ENCODE peak calls at places on chromosome 17, in ten cellular contexts. N is IMR-90; H is cardiac fibroblast; F is SW 1271; U is activated T-cell treated with anti-CD3 and anti-CD28 coated beads, Interleukin-2, amount 50 U/mL, for 48 hours; Z is thoracic aorta; O is ELF-1; R is HS-5; C is stimulated activated CD4-positive, alpha-beta T cell treated with anti-CD3 and anti-CD28 coated beads, Interleukin-1b, Interleukin-23, amount 100 ng/mL, for 1 hour; I is iris pigment epithelial cell. Q is an unnamed sample.

GRCh38 chr17:40551874-40552768 is 13.2 kb downstream of the CCR7 start:
- DNase-seq in R (peak), I (peak), N (peak), U (peak), H (peak), F (no peak), C (no peak), Z (no peak), O (peak), Q (peak)

GRCh38 chr17:43734376-43734775 is 24.2 kb downstream of the SOST start:
- DNase-seq in O (no peak), U (no peak), Z (no peak), I (peak), F (no peak), H (peak), N (peak), C (no peak), R (peak), Q (no peak)

GRCh38 chr17:4944163-4944553 is 4.1 kb downstream of the RNF167 start:
- DNase-seq in O (no peak), H (no peak), N (no peak), I (no peak), F (no peak), Z (no peak), C (no peak), R (no peak), U (peak), Q (no peak)

GRCh38 chr17:48294989-48295892 is 134.8 kb downstream of the SKAP1 start:
- DNase-seq in R (peak), O (no peak), Z (no peak), I (peak), F (no peak), C (no peak), N (no peak), H (peak), U (no peak), Q (no peak)

GRCh38 chr17:39938140-39938869 is 10.8 kb downstream of the LRRC3C start:
- DNase-seq in I (no peak), U (no peak), F (no peak), H (no peak), O (no peak), Z (no peak), R (no peak), C (no peak), N (no peak), Q (no peak)

GRCh38 chr17:13704333-13704732 is 102.6 kb upstream of the HS3ST3A1 start:
- DNase-seq in O (peak), I (peak), F (no peak), C (no peak), R (peak), H (no peak), U (no peak), Z (no peak), N (peak), Q (no peak)

GRCh38 chr17:39222151-39222550 is 3.6 kb downstream of the STAC2 start:
- DNase-seq in I (no peak), Z (no peak), U (no peak), R (no peak), F (no peak), H (no peak), O (no peak), N (no peak), C (no peak), Q (no peak)

GRCh38 chr17:8481703-8482102 is 46.0 kb downstream of the NDEL1 start:
- DNase-seq in F (no peak), O (no peak), R (no peak), N (no peak), I (no peak), Z (no peak), H (no peak), C (no peak), U (no peak), Q (no peak)

GRCh38 chr17:79114455-79115301 is 40.1 kb downstream of the ENGASE start:
- DNase-seq in C (no peak), U (no peak), N (no peak), O (peak), Z (no peak), H (peak), I (no peak), R (no peak), F (no peak), Q (no peak)

GRCh38 chr17:57097832-57098421 is 12.9 kb downstream of the AKAP1 start:
- DNase-seq in Z (no peak), N (peak), U (no peak), R (no peak), O (no peak), H (peak), C (no peak), F (no peak), I (peak), Q (no peak)

GRCh38 chr17:50355701-50356341 is 9.9 kb downstream of the XYLT2 start:
- DNase-seq in R (no peak), N (no peak), C (no peak), Z (no peak), U (no peak), H (no peak), F (no peak), I (no peak), O (no peak), Q (no peak)

GRCh38 chr17:67365762-67366192 is 600 bp downstream of the PSMD12 start:
- DNase-seq in Z (no peak), I (peak), H (peak), C (no peak), U (peak), N (peak), F (no peak), R (no peak), O (no peak), Q (peak)

GRCh38 chr17:19513897-19514488 is 19.7 kb upstream of the SLC47A1 start:
- DNase-seq in I (peak), O (peak), H (peak), C (peak), N (peak), Z (no peak), U (peak), R (peak), F (peak), Q (peak)

GRCh38 chr17:7393613-7394451 is 493 bp downstream of the PLSCR3 start:
- DNase-seq in F (no peak), U (peak), Z (no peak), H (no peak), C (peak), R (no peak), O (peak), I (no peak), N (no peak), Q (no peak)

GRCh38 chr17:35934760-35935159 is 4.2 kb upstream of the RDM1 start:
- DNase-seq in I (no peak), F (no peak), R (no peak), U (no peak), N (peak), Z (no peak), O (no peak), H (peak), C (no peak), Q (peak)

GRCh38 chr17:56510554-56511342 is 82.8 kb upstream of the NOG start:
- DNase-seq in I (no peak), N (no peak), U (no peak), R (no peak), C (no peak), F (no peak), Z (no peak), O (no peak), H (no peak), Q (no peak)

GRCh38 chr17:46949291-46950174 is 26.6 kb downstream of the GOSR2 start:
- DNase-seq in F (no peak), Z (no peak), R (no peak), O (no peak), U (no peak), H (no peak), N (peak), I (peak), C (no peak), Q (no peak)

GRCh38 chr17:2177235-2177811 is 122.4 kb downstream of the HIC1 start:
- DNase-seq in U (no peak), R (no peak), H (peak), I (peak), F (no peak), N (peak), Z (no peak), O (no peak), C (no peak), Q (no peak)

GRCh38 chr17:210402-210801 is 29.0 kb upstream of the DOC2B start:
- DNase-seq in N (no peak), R (no peak), I (no peak), O (no peak), F (no peak), Z (no peak), C (no peak), U (no peak), H (no peak), Q (no peak)

GRCh38 chr17:61967729-61968128 is 39.9 kb upstream of the INTS2 start:
- DNase-seq in F (no peak), H (no peak), N (peak), R (no peak), O (no peak), C (no peak), Z (no peak), U (no peak), I (peak), Q (no peak)

GRCh38 chr17:49928826-49929475 is 40.0 kb upstream of the DLX4 start:
- DNase-seq in F (no peak), I (no peak), Z (no peak), C (no peak), N (peak), H (no peak), R (peak), U (no peak), O (no peak), Q (no peak)